ENCODE peak calls at places on chromosomes 6 and 20, in ten cellular contexts. P is breast epithelium, M is mesothelial cell of epicardium, G is fibroblast of mammary gland, X is esophagus squamous epithelium, A is sigmoid colon, Q is prostate gland, E is tibial nerve, R is neural crest cell, K is Peyer's patch. L is an unnamed sample.

GRCh38 chr6:16704706-16705402 is 56.4 kb downstream of the ATXN1 start:
- DNase-seq in G (peak), P (no peak), R (no peak), X (no peak), E (no peak), M (no peak), K (no peak), A (no peak), Q (no peak), L (no peak)

GRCh38 chr6:130282234-130282995 is 59.7 kb upstream of the SAMD3 start:
- DNase-seq in P (no peak), A (no peak), E (no peak), G (peak), R (no peak), Q (no peak), X (no peak), K (no peak), M (no peak), L (no peak)

GRCh38 chr6:152184573-152185157 is 377.2 kb downstream of the ESR1 start:
- DNase-seq in M (no peak), K (no peak), X (no peak), P (no peak), E (no peak), R (no peak), G (no peak), Q (no peak), A (no peak), L (no peak)

GRCh38 chr20:38152175-38153010 is 12.7 kb downstream of the TGM2 start:
- DNase-seq in R (no peak), M (no peak), A (peak), P (no peak), K (peak), Q (peak), G (peak), E (peak), X (peak), L (peak)

GRCh38 chr20:48722737-48723191 is 105.0 kb downstream of the PREX1 start:
- DNase-seq in A (peak), K (peak), Q (peak), M (no peak), G (no peak), R (no peak), X (no peak), P (no peak), E (no peak), L (no peak)

GRCh38 chr20:35171753-35172433 is at the start of gene PROCR:
- DNase-seq in P (peak), X (no peak), R (no peak), G (peak), M (peak), E (peak), K (peak), A (peak), Q (peak), L (no peak)

GRCh38 chr6:36850001-36850400 is 10.8 kb upstream of the CPNE5 start:
- DNase-seq in G (no peak), Q (no peak), X (no peak), E (no peak), K (no peak), R (no peak), P (no peak), A (no peak), M (no peak), L (no peak)

GRCh38 chr6:113522376-113522775 is 334.8 kb upstream of the MARCKS start:
- DNase-seq in P (no peak), A (no peak), K (no peak), M (no peak), E (no peak), X (no peak), Q (no peak), R (no peak), G (no peak), L (no peak)

GRCh38 chr6:36594029-36594815 is at the start of gene SRSF3:
- DNase-seq in Q (peak), P (peak), M (peak), E (peak), X (peak), G (peak), A (peak), R (peak), K (peak), L (peak)

GRCh38 chr20:15047100-15047499 is 709.7 kb upstream of the FLRT3 start:
- DNase-seq in G (no peak), R (no peak), X (no peak), E (no peak), M (no peak), Q (no peak), P (no peak), K (no peak), A (no peak), L (no peak)

GRCh38 chr6:135088818-135089809 is 34.5 kb upstream of the HBS1L start:
- DNase-seq in Q (no peak), M (no peak), R (no peak), K (no peak), P (no peak), G (peak), X (no peak), E (no peak), A (no peak), L (no peak)

GRCh38 chr6:100117680-100118079 is 123.7 kb upstream of the MCHR2 start:
- DNase-seq in E (no peak), M (no peak), G (no peak), P (no peak), Q (no peak), K (no peak), X (no peak), A (no peak), R (no peak), L (no peak)

GRCh38 chr6:100493206-100493888 is 28.6 kb upstream of the SIM1 start:
- DNase-seq in Q (peak), M (no peak), K (no peak), R (no peak), P (no peak), X (no peak), G (no peak), E (no peak), A (no peak), L (no peak)

GRCh38 chr6:68778356-68779020 is 143.4 kb downstream of the ADGRB3 start:
- DNase-seq in X (no peak), M (peak), E (no peak), A (no peak), G (peak), Q (no peak), K (no peak), P (no peak), R (peak), L (no peak)

GRCh38 chr6:128323011-128323410 is 197.4 kb downstream of the PTPRK start:
- DNase-seq in P (no peak), M (no peak), G (no peak), A (no peak), Q (no peak), E (no peak), K (no peak), R (no peak), X (no peak), L (no peak)

GRCh38 chr6:2482773-2483172 is 237.4 kb upstream of the GMDS start:
- DNase-seq in X (no peak), Q (no peak), K (no peak), G (no peak), P (no peak), R (no peak), M (no peak), E (no peak), A (no peak), L (no peak)

GRCh38 chr6:11538049-11538798 is 675 bp downstream of the TMEM170B start:
- DNase-seq in G (no peak), A (peak), P (peak), R (peak), K (peak), E (no peak), X (no peak), Q (peak), M (peak), L (peak)

GRCh38 chr6:170270984-170271593 is 19.8 kb downstream of the DLL1 start:
- DNase-seq in R (no peak), K (no peak), Q (no peak), E (no peak), A (no peak), M (no peak), X (no peak), G (no peak), P (no peak), L (no peak)

GRCh38 chr20:15817351-15817750 is 755.9 kb downstream of the KIF16B start:
- DNase-seq in E (no peak), X (no peak), Q (no peak), G (no peak), K (no peak), M (no peak), A (no peak), P (no peak), R (no peak), L (no peak)

GRCh38 chr20:3931664-3932063 is 42.5 kb downstream of the PANK2 start:
- DNase-seq in P (no peak), R (no peak), M (no peak), A (no peak), E (no peak), K (no peak), X (no peak), G (no peak), Q (no peak), L (no peak)

GRCh38 chr20:59629141-59630045 is 25.1 kb downstream of the PHACTR3 start:
- DNase-seq in M (no peak), K (no peak), Q (no peak), R (no peak), G (no peak), A (peak), P (no peak), X (no peak), E (no peak), L (no peak)

GRCh38 chr6:81834141-81834621 is 81.7 kb upstream of the TENT5A start:
- DNase-seq in Q (no peak), G (peak), X (no peak), M (no peak), K (no peak), P (no peak), E (no peak), A (no peak), R (no peak), L (no peak)

GRCh38 chr6:154127638-154128037 is 88.6 kb downstream of the OPRM1 start:
- DNase-seq in P (no peak), X (no peak), A (no peak), K (no peak), R (no peak), Q (no peak), E (no peak), M (no peak), G (no peak), L (no peak)

GRCh38 chr6:23013776-23014175 is 444.4 kb downstream of the HDGFL1 start:
- DNase-seq in K (no peak), R (no peak), X (no peak), Q (no peak), E (no peak), A (no peak), M (no peak), P (no peak), G (peak), L (no peak)

GRCh38 chr6:109743739-109744138 is 52.6 kb downstream of the FIG4 start:
- DNase-seq in K (no peak), E (no peak), Q (no peak), G (peak), M (no peak), P (no peak), R (no peak), X (no peak), A (no peak), L (no peak)

GRCh38 chr20:40562031-40562430 is 127.0 kb downstream of the MAFB start:
- DNase-seq in G (peak), M (no peak), E (no peak), P (no peak), A (no peak), R (no peak), K (no peak), Q (no peak), X (no peak), L (no peak)

GRCh38 chr6:108106694-108107093 is 32.2 kb upstream of the OSTM1 start:
- DNase-seq in Q (no peak), E (no peak), G (no peak), M (no peak), P (no peak), X (no peak), A (no peak), K (no peak), R (no peak), L (no peak)

GRCh38 chr6:40947876-40948514 is 91.0 kb downstream of the UNC5CL start:
- DNase-seq in A (no peak), M (no peak), E (no peak), R (no peak), G (peak), X (no peak), P (no peak), K (no peak), Q (no peak), L (no peak)

GRCh38 chr6:74597840-74598239 is 608.0 kb downstream of the COL12A1 start:
- DNase-seq in G (no peak), A (no peak), K (no peak), R (no peak), Q (no peak), X (no peak), M (no peak), E (no peak), P (no peak), L (no peak)

GRCh38 chr20:63178445-63178818 is 37.5 kb downstream of the YTHDF1 start:
- DNase-seq in M (no peak), R (peak), K (no peak), X (no peak), A (no peak), P (no peak), G (no peak), Q (no peak), E (no peak), L (no peak)

GRCh38 chr20:57341657-57342056 is 9.4 kb upstream of the RAE1 start:
- DNase-seq in G (no peak), P (no peak), Q (no peak), E (no peak), M (no peak), X (no peak), R (no peak), A (no peak), K (no peak), L (no peak)

GRCh38 chr20:33076662-33077398 is 2.6 kb upstream of the BPIFB4 start:
- DNase-seq in A (no peak), M (no peak), G (no peak), R (no peak), X (no peak), P (no peak), Q (no peak), K (no peak), E (no peak), L (no peak)

GRCh38 chr6:155495011-155495768 is 39.6 kb upstream of the NOX3 start:
- DNase-seq in A (peak), M (no peak), G (peak), E (peak), P (no peak), R (no peak), Q (no peak), X (no peak), K (no peak), L (no peak)
- TF ChIP-seq CTCF in A (no peak), M (no peak), G (peak), E (no peak), P (peak), R (no peak), Q (no peak), X (peak), K (no peak), L (no peak)

GRCh38 chr6:166998256-166999144 is 697 bp upstream of the CEP43 start:
- DNase-seq in X (no peak), A (peak), G (no peak), E (no peak), R (peak), K (peak), Q (peak), M (peak), P (no peak), L (peak)
- TF ChIP-seq CTCF in X (no peak), A (no peak), G (no peak), E (no peak), R (no peak), K (no peak), Q (no peak), M (no peak), P (no peak), L (no peak)

GRCh38 chr6:4281341-4282293 is 146.2 kb upstream of the ECI2 start:
- DNase-seq in K (peak), R (peak), P (peak), G (peak), M (peak), Q (peak), A (peak), X (no peak), E (no peak), L (peak)
- TF ChIP-seq CTCF in K (peak), R (no peak), P (peak), G (no peak), M (peak), Q (no peak), A (no peak), X (peak), E (peak), L (no peak)

GRCh38 chr6:165847407-165848098 is 184.5 kb upstream of the PDE10A start:
- DNase-seq in P (no peak), G (peak), M (no peak), R (no peak), E (no peak), Q (no peak), X (no peak), A (no peak), K (no peak), L (no peak)

GRCh38 chr6:165850434-165851019 is 187.5 kb upstream of the PDE10A start:
- DNase-seq in E (peak), G (peak), R (peak), P (peak), K (peak), Q (peak), A (peak), M (peak), X (no peak), L (peak)

GRCh38 chr6:165849539-165850430 is 186.7 kb upstream of the PDE10A start:
- DNase-seq in P (no peak), Q (no peak), G (no peak), K (no peak), R (no peak), A (peak), M (no peak), X (no peak), E (no peak), L (no peak)

GRCh38 chr6:165846123-165846966 is 183.3 kb upstream of the PDE10A start:
- DNase-seq in M (no peak), R (no peak), X (no peak), K (no peak), E (no peak), G (no peak), Q (no peak), A (no peak), P (no peak), L (no peak)

DNA sequence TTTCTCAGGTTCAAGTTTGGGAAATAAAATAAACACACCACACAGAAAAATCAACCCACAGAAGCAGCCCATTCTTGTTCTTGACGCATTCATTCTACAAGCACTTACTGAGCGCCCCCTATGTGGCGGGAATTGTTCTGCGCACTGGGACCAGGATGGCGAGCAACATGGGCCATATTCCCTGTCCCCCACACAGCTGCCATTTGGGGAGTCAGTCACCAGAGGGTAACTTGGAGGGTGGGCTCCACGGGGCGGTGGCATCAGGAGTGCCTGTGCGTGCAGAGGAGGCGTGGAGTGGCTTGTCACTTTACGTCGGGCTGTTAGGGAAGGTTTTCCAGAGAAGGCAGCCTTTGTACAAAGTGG is 185.0 kb upstream of the PDE10A start:
- DNase-seq in K (no peak), A (no peak), G (no peak), Q (no peak), M (no peak), R (no peak), P (no peak), E (no peak), X (no peak), L (no peak)
- TF ChIP-seq CTCF in K (no peak), A (no peak), G (no peak), Q (no peak), M (peak), R (peak), P (no peak), E (no peak), X (no peak), L (no peak)

DNA sequence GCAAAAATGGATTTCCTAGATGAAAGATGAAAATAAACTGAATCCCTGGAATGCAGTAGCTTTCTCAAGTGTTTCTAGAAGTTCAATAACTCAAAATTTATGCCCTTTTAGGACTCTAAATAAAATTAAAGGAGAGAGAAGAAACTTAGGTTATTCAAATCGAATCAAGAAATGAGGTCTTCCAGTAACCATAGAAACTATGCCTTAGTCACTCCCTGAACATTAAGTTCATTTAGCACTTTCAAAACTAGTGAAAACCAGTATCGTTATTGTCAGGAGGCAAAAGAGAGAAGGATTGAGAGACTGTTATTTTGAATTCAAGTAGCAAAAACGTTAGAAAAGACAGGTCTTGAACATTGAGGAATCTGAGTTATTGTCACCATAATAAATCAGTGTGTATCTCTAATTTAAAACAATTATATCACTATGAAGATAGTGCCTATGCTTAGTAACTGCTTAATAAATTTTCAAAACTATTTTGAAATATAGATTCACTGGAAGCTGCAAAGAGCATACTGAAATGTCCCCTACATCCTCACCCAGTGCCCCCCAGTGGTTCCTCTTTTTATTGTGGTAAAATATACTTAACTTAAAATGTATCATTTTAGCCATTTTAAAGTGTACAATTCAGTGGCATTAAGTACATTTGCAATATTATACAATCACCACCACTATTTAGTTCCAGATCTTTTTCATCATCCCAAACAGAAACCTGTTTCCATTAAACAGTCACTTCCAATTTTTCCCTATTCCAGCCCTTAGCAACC is 4.6 kb downstream of the RPP21 start:
- DNase-seq in K (no peak), P (no peak), G (no peak), M (no peak), E (no peak), X (no peak), R (no peak), A (no peak), Q (no peak), L (no peak)
- TF ChIP-seq CTCF in K (no peak), P (no peak), G (peak), M (no peak), E (no peak), X (no peak), R (no peak), A (no peak), Q (no peak), L (no peak)

GRCh38 chr6:117267766-117268534 is 2.6 kb downstream of the VGLL2 start:
- DNase-seq in R (no peak), Q (no peak), G (no peak), X (no peak), A (no peak), E (no peak), P (no peak), K (no peak), M (no peak), L (no peak)
- TF ChIP-seq CTCF in R (peak), Q (no peak), G (peak), X (no peak), A (no peak), E (no peak), P (no peak), K (no peak), M (no peak), L (no peak)

GRCh38 chr6:43776799-43777776 is 7.1 kb downstream of the VEGFA start:
- DNase-seq in K (no peak), P (no peak), G (no peak), M (no peak), E (no peak), R (no peak), X (no peak), Q (no peak), A (no peak), L (no peak)

GRCh38 chr6:43773981-43774775 is 4.2 kb downstream of the VEGFA start:
- DNase-seq in X (no peak), M (no peak), P (no peak), Q (no peak), A (peak), R (no peak), G (no peak), K (no peak), E (no peak), L (no peak)

GRCh38 chr6:43776115-43776798 is 6.2 kb downstream of the VEGFA start:
- DNase-seq in K (no peak), M (no peak), E (no peak), G (no peak), X (no peak), P (no peak), A (peak), Q (no peak), R (no peak), L (no peak)

GRCh38 chr6:43773050-43773956 is 3.3 kb downstream of the VEGFA start:
- DNase-seq in E (no peak), K (peak), Q (peak), A (peak), X (no peak), M (no peak), R (no peak), P (no peak), G (peak), L (peak)

GRCh38 chr6:43774776-43775583 is 5.0 kb downstream of the VEGFA start:
- DNase-seq in R (peak), Q (peak), G (peak), M (peak), X (no peak), P (peak), A (peak), K (peak), E (peak), L (peak)
- TF ChIP-seq CTCF in R (peak), Q (peak), G (peak), M (peak), X (peak), P (peak), A (peak), K (peak), E (peak), L (peak)

DNA sequence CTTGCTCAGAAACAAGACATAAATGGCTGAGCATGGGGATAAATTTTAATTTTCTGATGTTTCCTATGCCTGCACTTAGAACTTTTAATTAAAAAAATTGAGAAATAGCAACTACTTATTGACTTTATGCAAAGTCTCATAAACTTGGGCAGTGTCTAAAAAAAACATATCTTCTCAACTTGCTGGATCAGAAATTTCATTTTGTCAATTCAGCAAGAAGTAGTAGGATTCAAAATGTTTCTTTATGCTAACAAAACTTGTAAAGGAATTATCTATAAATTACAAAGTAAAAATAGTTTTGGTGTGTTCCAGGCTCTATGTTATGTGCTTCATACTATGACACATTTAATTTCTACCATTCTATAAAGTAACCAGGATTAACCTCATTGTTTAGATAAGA is 562.2 kb upstream of the IMPG1 start:
- DNase-seq in A (no peak), K (no peak), E (no peak), G (no peak), X (no peak), P (no peak), R (no peak), Q (no peak), M (no peak), L (no peak)
- TF ChIP-seq CTCF in A (no peak), K (no peak), E (no peak), G (no peak), X (no peak), P (no peak), R (no peak), Q (no peak), M (no peak), L (no peak)

L was measured in activated B cell treated with CpG ODN at 0.5 μM for 24 hours.